ENCODE peak calls at places on chromosomes 1 and 21, in four cellular contexts. O, J, E and W are unnamed samples.

GRCh38 chr1:193113258-193113991 is 8.2 kb upstream of the GLRX2 start:
- DNase-seq in O (no peak), J (no peak), E (no peak), W (no peak)

GRCh38 chr1:201885531-201886075 is 3.1 kb upstream of the SHISA4 start:
- DNase-seq in O (no peak), J (peak), E (peak), W (no peak)

GRCh38 chr1:106249365-106249764 is 807.1 kb upstream of the PRMT6 start:
- DNase-seq in O (no peak), J (no peak), E (no peak), W (no peak)

GRCh38 chr1:178485467-178486098 is 11.2 kb downstream of the CLEC20A start:
- DNase-seq in O (no peak), J (no peak), E (no peak), W (no peak)

GRCh38 chr1:218656301-218657037 is 311.3 kb downstream of the TGFB2 start:
- DNase-seq in O (no peak), J (no peak), E (no peak), W (no peak)

GRCh38 chr1:111848852-111849545 is 93.3 kb downstream of the DDX20 start:
- DNase-seq in O (no peak), J (no peak), E (no peak), W (no peak)

GRCh38 chr1:184143449-184143848 is 91.9 kb downstream of the TSEN15 start:
- DNase-seq in O (no peak), J (peak), E (no peak), W (no peak)

GRCh38 chr1:46492871-46493270 is 3.2 kb downstream of the DMBX1 start:
- DNase-seq in O (no peak), J (no peak), E (peak), W (no peak)

GRCh38 chr1:6365047-6365446 is 28.5 kb downstream of the ACOT7 start:
- DNase-seq in O (no peak), J (no peak), E (no peak), W (no peak)

GRCh38 chr1:184532199-184532598 is 145.4 kb downstream of the C1orf21 start:
- DNase-seq in O (no peak), J (no peak), E (no peak), W (no peak)

GRCh38 chr1:93692001-93692400 is 10.4 kb upstream of the BCAR3 start:
- DNase-seq in O (no peak), J (no peak), E (no peak), W (no peak)

GRCh38 chr1:90730247-90731022 is 13.3 kb upstream of the BARHL2 start:
- DNase-seq in O (no peak), J (peak), E (no peak), W (no peak)

GRCh38 chr21:42990251-42990650 is 15.9 kb downstream of the PKNOX1 start:
- DNase-seq in O (no peak), J (no peak), E (no peak), W (no peak)

GRCh38 chr21:36965720-36966065 is 776 bp downstream of the HLCS start:
- DNase-seq in O (no peak), J (no peak), E (no peak), W (no peak)

GRCh38 chr21:35316933-35317332 is 267.8 kb upstream of the RUNX1 start:
- DNase-seq in O (no peak), J (peak), E (no peak), W (no peak)

GRCh38 chr1:51487628-51488027 is 31.4 kb downstream of the EPS15 start:
- DNase-seq in O (no peak), J (no peak), E (no peak), W (no peak)

GRCh38 chr1:53125623-53126360 is 16.6 kb downstream of the SLC1A7 start:
- DNase-seq in O (peak), J (peak), E (no peak), W (no peak)

GRCh38 chr1:241213147-241213546 is 143.9 kb downstream of the RGS7 start:
- DNase-seq in O (no peak), J (no peak), E (no peak), W (no peak)

GRCh38 chr1:67270569-67270968 is 37.1 kb upstream of the IL12RB2 start:
- DNase-seq in O (no peak), J (no peak), E (no peak), W (no peak)

GRCh38 chr1:93000291-93000690 is 39.0 kb upstream of the DIPK1A start:
- DNase-seq in O (no peak), J (no peak), E (no peak), W (no peak)

GRCh38 chr1:66760506-66760905 is 8.2 kb downstream of the DYNLT5 start:
- DNase-seq in O (no peak), J (no peak), E (no peak), W (no peak)

GRCh38 chr1:246450485-246451251 is 56.4 kb downstream of the SMYD3 start:
- DNase-seq in O (no peak), J (peak), E (no peak), W (no peak)

GRCh38 chr1:31798086-31798432 is 17.8 kb downstream of the SPOCD1 start:
- DNase-seq in O (no peak), J (no peak), E (no peak), W (no peak)

GRCh38 chr1:70978623-70979022 is 69.0 kb downstream of the PTGER3 start:
- DNase-seq in O (no peak), J (no peak), E (no peak), W (no peak)

GRCh38 chr1:8396912-8397406 is 79.0 kb downstream of the SLC45A1 start:
- DNase-seq in O (no peak), J (peak), E (no peak), W (no peak)

GRCh38 chr1:203135636-203136305 is 8.2 kb downstream of the ADORA1 start:
- DNase-seq in O (no peak), J (no peak), E (no peak), W (no peak)

GRCh38 chr1:50976111-50976889 is 6.3 kb downstream of the CDKN2C start:
- DNase-seq in O (no peak), J (no peak), E (no peak), W (no peak)

GRCh38 chr21:16040601-16041000 is 310.8 kb downstream of the USP25 start:
- DNase-seq in O (no peak), J (peak), E (no peak), W (no peak)

GRCh38 chr1:7281821-7282220 is 489.3 kb upstream of the VAMP3 start:
- DNase-seq in O (no peak), J (peak), E (no peak), W (no peak)

GRCh38 chr1:2412395-2412772 is at the start of gene PEX10:
- DNase-seq in O (peak), J (peak), E (peak), W (peak)
- TF ChIP-seq POLR2A in O (no peak), J (peak), E (peak), W (peak)

GRCh38 chr1:161763522-161764098 is 2.5 kb upstream of the ATF6 start:
- DNase-seq in O (no peak), J (no peak), E (no peak), W (no peak)
- TF ChIP-seq CTCF in O (no peak), J (peak), E (peak), W (peak)

DNA sequence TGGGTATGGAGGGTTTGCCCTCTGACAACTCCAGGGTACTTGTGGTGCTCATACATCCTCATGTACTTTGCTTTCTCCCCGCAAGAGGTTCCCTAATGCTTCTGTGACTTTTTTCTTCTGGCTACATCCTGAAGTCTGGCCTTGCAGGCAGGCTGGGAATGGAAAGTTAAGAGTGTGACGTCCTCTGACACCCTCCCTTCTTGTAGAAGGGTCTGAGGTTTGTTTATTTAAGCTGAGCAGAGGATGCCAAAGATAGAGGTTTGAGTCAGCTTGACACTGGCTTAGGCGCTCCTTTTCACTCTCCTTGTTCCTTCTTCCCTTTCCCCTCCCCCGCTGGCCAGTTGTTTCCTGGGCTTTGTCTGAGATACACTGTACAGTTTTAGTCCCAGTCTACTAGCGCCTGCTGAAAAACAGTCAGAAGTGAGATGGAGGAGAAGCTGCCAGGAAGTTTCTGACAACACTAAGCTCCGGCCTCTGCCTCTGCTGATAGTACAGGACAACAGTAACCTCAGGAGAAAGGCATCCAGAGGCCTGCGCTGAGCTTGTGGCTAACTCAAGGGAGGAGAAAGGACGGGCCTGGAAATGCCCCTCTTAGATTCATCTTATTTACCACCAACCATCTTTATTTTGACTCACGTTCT is at the start of gene MACF1:
- DNase-seq in O (peak), J (peak), E (peak), W (no peak)
- TF ChIP-seq POLR2A in O (no peak), J (peak), E (peak), W (no peak)

DNA sequence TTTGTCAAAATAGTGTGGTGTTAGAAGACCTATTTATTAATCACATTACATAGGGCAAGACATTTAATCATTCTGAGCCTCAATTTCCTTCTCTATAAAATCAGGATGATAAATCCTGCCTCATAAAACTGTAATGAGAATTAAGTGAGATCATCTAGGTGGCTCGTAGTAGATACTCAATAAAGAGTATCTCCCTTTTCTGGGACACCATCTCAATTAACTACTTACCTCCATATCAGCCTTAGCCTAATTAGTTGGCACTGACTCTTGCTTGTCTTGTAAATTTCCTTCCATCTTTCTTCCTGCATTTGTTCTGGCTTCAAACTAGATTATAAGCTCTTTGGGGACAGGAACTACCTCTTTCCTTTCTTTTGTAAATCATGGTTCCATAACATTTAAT is 102.6 kb upstream of the TNR start:
- DNase-seq in O (no peak), J (no peak), E (no peak), W (no peak)
- TF ChIP-seq CTCF in O (no peak), J (no peak), E (no peak), W (no peak)